ENCODE peak calls at places on chromosomes 16 and 17, in four cellular contexts. One of them, this sample, is unnamed.
A peak's percentile ranks its signal among the peaks of the same experiment; 100 is the strongest.

GRCh38 chr17:82463391-82463790 is 4.8 kb downstream of the NARF start:
- DNase-seq in fibroblast of the aortic adventitia: no peak
- DNase-seq in left ventricle myocardium inferior: no peak
- DNase-seq in AG04449: no peak
- DNase-seq in this sample: no peak

GRCh38 chr17:13753151-13753550 is 151.4 kb upstream of the HS3ST3A1 start:
- DNase-seq in AG04449: no peak
- DNase-seq in left ventricle myocardium inferior: no peak
- DNase-seq in fibroblast of the aortic adventitia: no peak
- DNase-seq in this sample: no peak

GRCh38 chr16:11563493-11564040 is 23.2 kb downstream of the LITAF start:
- DNase-seq in left ventricle myocardium inferior: no peak
- DNase-seq in fibroblast of the aortic adventitia: no peak
- DNase-seq in AG04449: no peak
- DNase-seq in this sample: no peak

GRCh38 chr17:42679492-42680330 is 1.9 kb downstream of the CCR10 start:
- DNase-seq in left ventricle myocardium inferior: peak; percentile 84
- DNase-seq in fibroblast of the aortic adventitia: peak; percentile 70
- DNase-seq in AG04449: no peak
- DNase-seq in this sample: no peak

GRCh38 chr16:57981636-57982035 is 10.7 kb upstream of the CNGB1 start:
- DNase-seq in fibroblast of the aortic adventitia: no peak
- DNase-seq in AG04449: no peak
- DNase-seq in left ventricle myocardium inferior: no peak
- DNase-seq in this sample: no peak

GRCh38 chr16:31010539-31010938 is at the start of gene STX1B:
- DNase-seq in fibroblast of the aortic adventitia: no peak
- DNase-seq in left ventricle myocardium inferior: no peak
- DNase-seq in AG04449: no peak
- DNase-seq in this sample: no peak

GRCh38 chr17:13160281-13160680 is 142.5 kb upstream of the ELAC2 start:
- DNase-seq in AG04449: peak; percentile 53
- DNase-seq in left ventricle myocardium inferior: no peak
- DNase-seq in fibroblast of the aortic adventitia: no peak
- DNase-seq in this sample: no peak

GRCh38 chr17:45376171-45376564 is 56.5 kb downstream of the ARHGAP27 start:
- DNase-seq in fibroblast of the aortic adventitia: no peak
- DNase-seq in AG04449: no peak
- DNase-seq in left ventricle myocardium inferior: no peak
- DNase-seq in this sample: no peak

GRCh38 chr17:79837888-79838540 is 1.2 kb downstream of the CBX4 start:
- DNase-seq in AG04449: no peak
- DNase-seq in left ventricle myocardium inferior: no peak
- DNase-seq in fibroblast of the aortic adventitia: no peak
- DNase-seq in this sample: no peak

GRCh38 chr16:81946206-81946605 is 65.1 kb downstream of the SDR42E1 start:
- DNase-seq in AG04449: no peak
- DNase-seq in left ventricle myocardium inferior: no peak
- DNase-seq in fibroblast of the aortic adventitia: peak; percentile 27
- DNase-seq in this sample: no peak

GRCh38 chr17:40372031-40372430 is 7.5 kb upstream of the GJD3 start:
- DNase-seq in AG04449: no peak
- DNase-seq in fibroblast of the aortic adventitia: no peak
- DNase-seq in left ventricle myocardium inferior: no peak
- DNase-seq in this sample: no peak

GRCh38 chr17:80833952-80834895 is 157.4 kb upstream of the CHMP6 start:
- DNase-seq in AG04449: no peak
- DNase-seq in left ventricle myocardium inferior: peak; percentile 76
- DNase-seq in fibroblast of the aortic adventitia: peak; percentile 54
- DNase-seq in this sample: no peak

GRCh38 chr16:23957287-23957686 is 121.5 kb downstream of the PRKCB start:
- DNase-seq in left ventricle myocardium inferior: no peak
- DNase-seq in fibroblast of the aortic adventitia: no peak
- DNase-seq in AG04449: no peak
- DNase-seq in this sample: no peak

GRCh38 chr17:79049821-79050220 is 24.8 kb upstream of the ENGASE start:
- DNase-seq in fibroblast of the aortic adventitia: no peak
- DNase-seq in left ventricle myocardium inferior: no peak
- DNase-seq in AG04449: no peak
- DNase-seq in this sample: no peak

GRCh38 chr17:40327244-40327666 is 18.3 kb downstream of the RARA start:
- DNase-seq in left ventricle myocardium inferior: peak; percentile 12
- DNase-seq in fibroblast of the aortic adventitia: no peak
- DNase-seq in AG04449: no peak
- DNase-seq in this sample: no peak

GRCh38 chr16:74667215-74667765 is 613 bp upstream of the RFWD3 start:
- DNase-seq in AG04449: no peak
- DNase-seq in left ventricle myocardium inferior: peak; percentile 24
- DNase-seq in fibroblast of the aortic adventitia: peak; percentile 30
- DNase-seq in this sample: no peak

GRCh38 chr16:14120335-14120734 is 49.2 kb downstream of the MRTFB start:
- DNase-seq in fibroblast of the aortic adventitia: no peak
- DNase-seq in AG04449: no peak
- DNase-seq in left ventricle myocardium inferior: no peak
- DNase-seq in this sample: no peak

GRCh38 chr17:46072998-46073397 is 73.9 kb downstream of the STH start:
- DNase-seq in left ventricle myocardium inferior: no peak
- DNase-seq in AG04449: peak; percentile 44
- DNase-seq in fibroblast of the aortic adventitia: peak; percentile 74
- DNase-seq in this sample: peak; percentile 79

GRCh38 chr16:81797443-81797842 is 18.4 kb downstream of the PLCG2 start:
- DNase-seq in left ventricle myocardium inferior: no peak
- DNase-seq in fibroblast of the aortic adventitia: no peak
- DNase-seq in AG04449: no peak
- DNase-seq in this sample: no peak

GRCh38 chr17:32111141-32111771 is 31.0 kb upstream of the RHOT1 start:
- DNase-seq in AG04449: no peak
- DNase-seq in left ventricle myocardium inferior: peak; percentile 45
- DNase-seq in fibroblast of the aortic adventitia: peak; percentile 65
- DNase-seq in this sample: no peak

GRCh38 chr17:30278032-30278431 is 13.7 kb downstream of the BLMH start:
- DNase-seq in left ventricle myocardium inferior: peak; percentile 20
- DNase-seq in AG04449: no peak
- DNase-seq in fibroblast of the aortic adventitia: peak; percentile 86
- DNase-seq in this sample: no peak

GRCh38 chr16:70437582-70438324 is 1.1 kb downstream of the ST3GAL2 start:
- DNase-seq in AG04449: no peak
- DNase-seq in fibroblast of the aortic adventitia: peak; percentile 67
- DNase-seq in left ventricle myocardium inferior: no peak
- DNase-seq in this sample: no peak

GRCh38 chr17:3710951-3711383 is 12.7 kb upstream of the HASPIN start:
- DNase-seq in AG04449: no peak
- DNase-seq in fibroblast of the aortic adventitia: peak; percentile 26
- DNase-seq in left ventricle myocardium inferior: no peak
- DNase-seq in this sample: no peak

GRCh38 chr16:1612320-1613111 is at the start of gene CRAMP1:
- DNase-seq in left ventricle myocardium inferior: no peak
- DNase-seq in fibroblast of the aortic adventitia: peak; percentile 4
- DNase-seq in AG04449: no peak
- DNase-seq in this sample: no peak

GRCh38 chr17:304461-304860 is 48.1 kb downstream of the RPH3AL start:
- DNase-seq in left ventricle myocardium inferior: no peak
- DNase-seq in AG04449: no peak
- DNase-seq in fibroblast of the aortic adventitia: no peak
- DNase-seq in this sample: no peak

GRCh38 chr16:3364774-3365427 is 9.2 kb downstream of the OR2C1 start:
- DNase-seq in AG04449: peak; percentile 62
- DNase-seq in left ventricle myocardium inferior: peak; percentile 86
- DNase-seq in fibroblast of the aortic adventitia: peak; percentile 94
- DNase-seq in this sample: peak; percentile 37

GRCh38 chr17:74736423-74737298 is at the start of gene RAB37:
- DNase-seq in left ventricle myocardium inferior: peak; percentile 60
- DNase-seq in AG04449: no peak
- DNase-seq in fibroblast of the aortic adventitia: no peak
- DNase-seq in this sample: no peak

GRCh38 chr16:6961704-6962103 is 370.9 kb upstream of the RBFOX1 start:
- DNase-seq in AG04449: no peak
- DNase-seq in fibroblast of the aortic adventitia: no peak
- DNase-seq in left ventricle myocardium inferior: no peak
- DNase-seq in this sample: no peak

GRCh38 chr17:48012151-48012520 is 25.5 kb downstream of the COPZ2 start:
- DNase-seq in fibroblast of the aortic adventitia: no peak
- DNase-seq in left ventricle myocardium inferior: peak; percentile 26
- DNase-seq in AG04449: no peak
- DNase-seq in this sample: no peak

GRCh38 chr17:74943808-74944522 is 8.3 kb downstream of the OTOP3 start:
- DNase-seq in fibroblast of the aortic adventitia: no peak
- DNase-seq in AG04449: no peak
- DNase-seq in left ventricle myocardium inferior: no peak
- DNase-seq in this sample: no peak

GRCh38 chr17:35185849-35186248 is 8.3 kb downstream of the SLC35G3 start:
- DNase-seq in AG04449: no peak
- DNase-seq in fibroblast of the aortic adventitia: no peak
- DNase-seq in left ventricle myocardium inferior: no peak
- DNase-seq in this sample: no peak

GRCh38 chr17:30433514-30433913 is 43.7 kb upstream of the GOSR1 start:
- DNase-seq in AG04449: peak; percentile 47
- DNase-seq in left ventricle myocardium inferior: no peak
- DNase-seq in fibroblast of the aortic adventitia: peak; percentile 86
- DNase-seq in this sample: peak; percentile 51

GRCh38 chr17:29565643-29566472 is 979 bp downstream of the ABHD15 start:
- DNase-seq in left ventricle myocardium inferior: no peak
- DNase-seq in fibroblast of the aortic adventitia: no peak
- DNase-seq in AG04449: no peak
- DNase-seq in this sample: no peak

GRCh38 chr17:61528171-61528570 is 62.8 kb downstream of the NACA2 start:
- DNase-seq in fibroblast of the aortic adventitia: no peak
- DNase-seq in AG04449: no peak
- DNase-seq in left ventricle myocardium inferior: no peak
- DNase-seq in this sample: no peak

GRCh38 chr16:4723071-4723767 is 10.9 kb downstream of the ANKS3 start:
- DNase-seq in fibroblast of the aortic adventitia: no peak
- DNase-seq in AG04449: no peak
- DNase-seq in left ventricle myocardium inferior: no peak
- DNase-seq in this sample: no peak

GRCh38 chr17:51164911-51165679 is 1.1 kb upstream of the NME2 start:
- DNase-seq in left ventricle myocardium inferior: no peak
- DNase-seq in AG04449: no peak
- DNase-seq in fibroblast of the aortic adventitia: no peak
- DNase-seq in this sample: no peak

DNA sequence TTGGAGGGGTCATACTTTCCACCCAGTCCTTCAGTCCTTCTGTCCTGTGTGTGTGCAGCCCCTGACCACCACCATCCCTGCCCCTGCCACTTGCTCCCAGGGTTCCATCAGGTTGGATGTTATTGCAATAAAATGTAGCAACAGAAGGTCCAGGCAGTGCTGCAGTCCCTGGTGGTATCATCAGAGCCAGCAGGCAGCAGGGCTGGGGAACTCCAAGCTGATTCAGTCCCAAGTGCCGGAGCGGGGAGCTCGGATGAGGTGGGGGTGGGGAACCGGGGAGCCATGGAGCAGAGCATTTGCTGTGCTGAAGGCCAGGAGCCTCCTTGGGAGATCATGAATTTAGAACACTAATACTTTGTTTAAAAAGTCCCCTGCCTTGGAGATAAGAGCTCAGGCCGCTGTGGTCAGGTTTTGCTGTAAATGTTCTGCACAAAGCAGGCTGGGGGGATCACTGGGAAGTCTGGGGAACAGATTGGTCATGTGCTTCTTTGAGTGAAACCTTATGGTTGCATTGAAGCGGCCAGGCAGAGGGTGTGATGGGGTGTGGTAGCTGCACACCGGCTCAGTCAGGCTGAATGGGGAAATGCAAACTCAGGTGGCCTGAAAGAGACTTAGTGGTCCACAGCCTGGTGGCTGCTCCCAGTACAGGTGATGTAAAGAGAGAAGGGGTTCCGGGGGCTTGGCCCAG is 225.9 kb downstream of the SEC14L1 start:
- DNase-seq in AG04449: no peak
- DNase-seq in fibroblast of the aortic adventitia: peak; percentile 61
- DNase-seq in left ventricle myocardium inferior: no peak
- DNase-seq in this sample: no peak
- TF ChIP-seq CTCF in AG04449: peak; percentile 13
- TF ChIP-seq CTCF in fibroblast of the aortic adventitia: peak; percentile 31
- TF ChIP-seq CTCF in left ventricle myocardium inferior: no peak
- TF ChIP-seq CTCF in this sample: no peak

GRCh38 chr16:51148674-51149228 is 2.3 kb downstream of the SALL1 start:
- DNase-seq in fibroblast of the aortic adventitia: peak; percentile 39
- DNase-seq in left ventricle myocardium inferior: no peak
- DNase-seq in AG04449: no peak
- DNase-seq in this sample: no peak
- H3K4me3 ChIP-seq in fibroblast of the aortic adventitia: no peak overlapping the region
- H3K4me3 ChIP-seq in left ventricle myocardium inferior: no peak overlapping the region
- H3K4me3 ChIP-seq in AG04449: peak overlapping the region; percentile 76
- H3K4me3 ChIP-seq in this sample: peak overlapping the region; percentile 94

DNA sequence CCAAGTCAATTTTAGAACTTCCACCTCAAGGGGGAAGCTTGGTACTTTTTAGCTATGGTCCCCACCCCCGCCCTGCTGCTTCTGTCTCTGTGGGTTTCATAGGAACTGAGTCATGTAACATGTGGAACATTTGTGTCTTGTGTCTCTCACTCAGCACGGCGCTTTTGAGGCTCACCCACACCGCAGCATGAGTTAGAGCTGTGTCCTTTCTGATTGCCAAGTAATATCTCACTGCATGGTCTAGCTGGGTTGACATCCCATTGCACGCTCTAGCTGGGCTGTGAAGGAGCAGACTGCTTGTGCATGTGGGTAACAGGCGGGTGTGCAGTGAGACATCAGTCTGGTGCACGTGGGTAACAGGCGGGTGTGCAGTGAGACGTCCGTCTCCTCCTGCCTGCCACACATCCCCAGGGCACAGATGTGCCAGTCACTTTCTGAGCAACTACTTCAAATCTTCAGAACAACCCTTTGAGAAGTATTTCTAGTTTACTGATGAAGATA is 26.4 kb upstream of the SLC7A5 start:
- DNase-seq in left ventricle myocardium inferior: no peak
- DNase-seq in AG04449: no peak
- DNase-seq in fibroblast of the aortic adventitia: no peak
- DNase-seq in this sample: no peak
- TF ChIP-seq CTCF in left ventricle myocardium inferior: no peak
- TF ChIP-seq CTCF in AG04449: no peak
- TF ChIP-seq CTCF in fibroblast of the aortic adventitia: no peak
- TF ChIP-seq CTCF in this sample: no peak

GRCh38 chr16:85632709-85633437 is 19.8 kb downstream of the GSE1 start:
- DNase-seq in AG04449: no peak
- DNase-seq in fibroblast of the aortic adventitia: no peak
- DNase-seq in left ventricle myocardium inferior: no peak
- DNase-seq in this sample: no peak
- H3K4me3 ChIP-seq in AG04449: no peak overlapping the region
- H3K4me3 ChIP-seq in fibroblast of the aortic adventitia: no peak overlapping the region
- H3K4me3 ChIP-seq in left ventricle myocardium inferior: no peak overlapping the region
- H3K4me3 ChIP-seq in this sample: no peak overlapping the region

DNA sequence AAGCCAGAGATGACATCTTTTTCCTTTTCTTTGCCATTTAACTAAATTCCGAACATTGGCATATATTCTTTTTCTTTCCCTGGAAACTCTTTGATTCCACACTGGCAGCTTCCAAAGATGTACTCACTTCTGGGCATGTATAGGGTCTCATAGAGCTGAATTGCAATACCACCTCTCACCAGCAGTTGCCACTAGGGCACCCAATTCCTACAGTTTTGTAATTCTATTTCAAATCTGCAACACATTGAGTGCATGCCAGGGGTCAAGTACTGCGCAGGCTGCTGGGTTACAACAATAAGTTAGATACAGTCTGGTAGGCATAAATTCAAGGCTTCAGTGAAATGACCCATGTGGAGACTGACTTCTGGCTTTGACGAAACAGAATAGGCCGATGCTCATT is 208.8 kb upstream of the NLRP1 start:
- DNase-seq in AG04449: no peak
- DNase-seq in left ventricle myocardium inferior: no peak
- DNase-seq in fibroblast of the aortic adventitia: no peak
- DNase-seq in this sample: no peak
- TF ChIP-seq CTCF in AG04449: no peak
- TF ChIP-seq CTCF in left ventricle myocardium inferior: no peak
- TF ChIP-seq CTCF in fibroblast of the aortic adventitia: peak; percentile 34
- TF ChIP-seq CTCF in this sample: peak; percentile 52